ENCODE peak calls at places on chromosomes 6 and 20, in seven cellular contexts. One of them, this sample, is unnamed.

GRCh38 chr6:3209114-3210023 is 18.1 kb downstream of the TUBB2B start:
- DNase-seq in stomach: peak; percentile 36
- DNase-seq in endothelial cell of umbilical vein: no peak
- DNase-seq in heart left ventricle: peak; percentile 61
- DNase-seq in right lobe of liver: no peak
- DNase-seq in tibial nerve: no peak
- DNase-seq in breast epithelium: no peak
- DNase-seq in this sample: peak; percentile 47

GRCh38 chr6:80457044-80457933 is 350.8 kb downstream of the BCKDHB start:
- DNase-seq in breast epithelium: peak; percentile 67
- DNase-seq in right lobe of liver: peak; percentile 57
- DNase-seq in stomach: peak; percentile 60
- DNase-seq in tibial nerve: peak; percentile 27
- DNase-seq in endothelial cell of umbilical vein: peak; percentile 94
- DNase-seq in heart left ventricle: peak; percentile 82
- DNase-seq in this sample: peak; percentile 90

GRCh38 chr20:62338294-62338620 is 28.9 kb downstream of the LAMA5 start:
- DNase-seq in heart left ventricle: no peak
- DNase-seq in breast epithelium: no peak
- DNase-seq in right lobe of liver: no peak
- DNase-seq in endothelial cell of umbilical vein: no peak
- DNase-seq in tibial nerve: no peak
- DNase-seq in stomach: no peak
- DNase-seq in this sample: no peak

GRCh38 chr20:3446779-3447178 is 24.0 kb upstream of the ATRN start:
- DNase-seq in tibial nerve: no peak
- DNase-seq in heart left ventricle: no peak
- DNase-seq in stomach: no peak
- DNase-seq in right lobe of liver: no peak
- DNase-seq in endothelial cell of umbilical vein: no peak
- DNase-seq in breast epithelium: no peak
- DNase-seq in this sample: no peak

GRCh38 chr20:35721219-35721618 is 20.8 kb downstream of the RBM39 start:
- DNase-seq in endothelial cell of umbilical vein: no peak
- DNase-seq in right lobe of liver: no peak
- DNase-seq in stomach: no peak
- DNase-seq in heart left ventricle: no peak
- DNase-seq in breast epithelium: no peak
- DNase-seq in tibial nerve: no peak
- DNase-seq in this sample: no peak

GRCh38 chr6:39585641-39586040 is 139.6 kb downstream of the KIF6 start:
- DNase-seq in breast epithelium: no peak
- DNase-seq in right lobe of liver: no peak
- DNase-seq in tibial nerve: no peak
- DNase-seq in stomach: no peak
- DNase-seq in heart left ventricle: no peak
- DNase-seq in endothelial cell of umbilical vein: no peak
- DNase-seq in this sample: no peak

GRCh38 chr6:157944983-157945931 is 36.4 kb upstream of the SYNJ2 start:
- DNase-seq in right lobe of liver: no peak
- DNase-seq in endothelial cell of umbilical vein: no peak
- DNase-seq in breast epithelium: no peak
- DNase-seq in heart left ventricle: no peak
- DNase-seq in tibial nerve: no peak
- DNase-seq in stomach: no peak
- DNase-seq in this sample: no peak

GRCh38 chr6:68226460-68226859 is 408.6 kb upstream of the ADGRB3 start:
- DNase-seq in breast epithelium: no peak
- DNase-seq in right lobe of liver: no peak
- DNase-seq in tibial nerve: no peak
- DNase-seq in heart left ventricle: no peak
- DNase-seq in stomach: no peak
- DNase-seq in endothelial cell of umbilical vein: no peak
- DNase-seq in this sample: no peak

GRCh38 chr6:71419217-71419953 is 130.8 kb downstream of the OGFRL1 start:
- DNase-seq in right lobe of liver: peak; percentile 31
- DNase-seq in endothelial cell of umbilical vein: peak; percentile 36
- DNase-seq in stomach: no peak
- DNase-seq in tibial nerve: no peak
- DNase-seq in heart left ventricle: no peak
- DNase-seq in breast epithelium: peak; percentile 56
- DNase-seq in this sample: peak; percentile 7

GRCh38 chr6:110476046-110476849 is at the start of gene SLC22A16:
- DNase-seq in right lobe of liver: peak; percentile 22
- DNase-seq in breast epithelium: no peak
- DNase-seq in endothelial cell of umbilical vein: no peak
- DNase-seq in heart left ventricle: no peak
- DNase-seq in stomach: no peak
- DNase-seq in tibial nerve: no peak
- DNase-seq in this sample: peak; percentile 32

GRCh38 chr6:100460650-100461204 is 4.0 kb downstream of the SIM1 start:
- DNase-seq in endothelial cell of umbilical vein: peak; percentile 51
- DNase-seq in stomach: no peak
- DNase-seq in heart left ventricle: no peak
- DNase-seq in right lobe of liver: no peak
- DNase-seq in breast epithelium: no peak
- DNase-seq in tibial nerve: no peak
- DNase-seq in this sample: no peak

GRCh38 chr6:166955865-166956443 is 396 bp downstream of the RNASET2 start:
- DNase-seq in stomach: peak; percentile 48
- DNase-seq in endothelial cell of umbilical vein: no peak
- DNase-seq in right lobe of liver: peak; percentile 49
- DNase-seq in breast epithelium: no peak
- DNase-seq in heart left ventricle: no peak
- DNase-seq in tibial nerve: no peak
- DNase-seq in this sample: no peak

GRCh38 chr6:166954118-166954713 is 2.1 kb downstream of the RNASET2 start:
- DNase-seq in stomach: no peak
- DNase-seq in breast epithelium: no peak
- DNase-seq in endothelial cell of umbilical vein: no peak
- DNase-seq in tibial nerve: no peak
- DNase-seq in heart left ventricle: no peak
- DNase-seq in right lobe of liver: no peak
- DNase-seq in this sample: no peak

GRCh38 chr6:166956444-166957086 is at the start of gene RNASET2:
- DNase-seq in tibial nerve: peak; percentile 95
- DNase-seq in breast epithelium: peak; percentile 97
- DNase-seq in heart left ventricle: peak; percentile 97
- DNase-seq in right lobe of liver: peak; percentile 99
- DNase-seq in stomach: peak; percentile 99
- DNase-seq in endothelial cell of umbilical vein: peak; percentile 91
- DNase-seq in this sample: peak; percentile 98

GRCh38 chr6:166957087-166957804 is 896 bp upstream of the RNASET2 start:
- DNase-seq in endothelial cell of umbilical vein: no peak
- DNase-seq in right lobe of liver: peak; percentile 64
- DNase-seq in stomach: peak; percentile 61
- DNase-seq in heart left ventricle: peak; percentile 73
- DNase-seq in breast epithelium: no peak
- DNase-seq in tibial nerve: peak; percentile 26
- DNase-seq in this sample: peak; percentile 56

DNA sequence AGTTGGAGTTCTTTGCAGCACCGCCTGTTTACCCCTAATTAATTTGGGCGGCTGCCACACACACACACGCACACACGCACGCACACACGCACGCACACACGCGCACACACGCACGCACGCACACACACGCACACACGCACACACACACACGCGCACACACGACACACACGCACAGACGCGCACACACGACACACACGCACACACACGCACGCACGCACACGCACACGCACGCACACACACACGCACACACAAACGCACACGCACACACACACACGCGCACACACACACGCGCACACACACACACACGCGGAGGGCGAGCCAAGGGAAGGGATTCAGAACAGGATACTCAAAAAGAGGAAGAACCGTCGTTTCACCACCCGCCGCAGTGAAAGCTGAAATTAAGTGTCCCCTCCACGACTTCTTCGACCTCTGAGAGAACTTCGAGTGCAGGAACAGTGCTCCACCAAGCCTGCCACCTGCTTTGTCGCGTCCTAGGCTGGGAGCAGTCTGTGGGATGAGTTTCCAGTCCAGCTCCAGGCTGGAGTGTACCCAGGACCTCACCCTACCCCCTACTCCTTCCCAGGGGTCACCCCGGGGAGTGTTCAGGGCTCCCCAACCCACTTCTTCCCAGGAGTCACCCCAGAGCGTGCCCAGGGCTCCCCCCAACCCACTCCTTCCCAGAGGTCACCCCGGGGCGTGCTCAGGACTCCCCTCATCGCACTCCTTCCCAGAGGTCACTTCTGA is 1.1 kb downstream of the RNASET2 start:
- DNase-seq in stomach: peak; percentile 49
- DNase-seq in tibial nerve: no peak
- DNase-seq in heart left ventricle: peak; percentile 56
- DNase-seq in breast epithelium: no peak
- DNase-seq in endothelial cell of umbilical vein: no peak
- DNase-seq in right lobe of liver: peak; percentile 47
- DNase-seq in this sample: peak; percentile 56
- TF ChIP-seq POLR2A in stomach: no peak
- TF ChIP-seq POLR2A in tibial nerve: no peak
- TF ChIP-seq POLR2A in heart left ventricle: no peak
- TF ChIP-seq POLR2A in breast epithelium: no peak
- TF ChIP-seq POLR2A in endothelial cell of umbilical vein: no peak
- TF ChIP-seq POLR2A in right lobe of liver: no peak
- TF ChIP-seq POLR2A in this sample: no peak

GRCh38 chr6:52726193-52726542 is 37.1 kb downstream of the GSTA2 start:
- DNase-seq in endothelial cell of umbilical vein: no peak
- DNase-seq in stomach: no peak
- DNase-seq in right lobe of liver: no peak
- DNase-seq in breast epithelium: no peak
- DNase-seq in tibial nerve: no peak
- DNase-seq in heart left ventricle: no peak
- DNase-seq in this sample: no peak
- H3K4me1 ChIP-seq in endothelial cell of umbilical vein: no peaks in the 10 kb centered on the region
- H3K4me1 ChIP-seq in stomach: peaks cover 27% of the 10 kb centered on the region
- H3K4me1 ChIP-seq in right lobe of liver: no peaks in the 10 kb centered on the region
- H3K4me1 ChIP-seq in breast epithelium: no peaks in the 10 kb centered on the region
- H3K4me1 ChIP-seq in tibial nerve: peaks cover 15% of the 10 kb centered on the region
- H3K4me1 ChIP-seq in heart left ventricle: no peaks in the 10 kb centered on the region
- H3K4me1 ChIP-seq in this sample: peaks cover 10% of the 10 kb centered on the region

DNA sequence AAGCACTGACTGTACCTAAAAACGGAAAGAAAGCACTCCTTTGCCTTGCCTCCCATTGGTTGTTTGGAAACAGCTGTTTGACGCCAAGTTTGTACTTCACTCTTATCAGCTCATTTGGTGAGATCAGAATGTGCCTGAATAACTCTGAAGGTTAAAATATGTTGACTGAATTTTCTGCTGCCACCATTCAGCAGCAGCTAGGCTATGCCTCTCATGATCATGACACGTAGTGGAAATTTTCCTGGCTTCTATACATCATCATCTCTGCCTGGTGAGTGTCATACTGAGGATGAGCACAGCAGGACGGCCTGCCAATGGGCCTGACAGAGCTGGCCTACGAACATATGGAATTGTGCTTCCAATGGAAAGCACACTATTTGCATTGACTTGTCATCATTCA is 704.9 kb upstream of the CITED2 start:
- DNase-seq in breast epithelium: no peak
- DNase-seq in right lobe of liver: peak; percentile 14
- DNase-seq in endothelial cell of umbilical vein: peak; percentile 30
- DNase-seq in heart left ventricle: peak; percentile 65
- DNase-seq in tibial nerve: no peak
- DNase-seq in stomach: peak; percentile 26
- DNase-seq in this sample: peak; percentile 65
- TF ChIP-seq POLR2A in breast epithelium: no peak
- TF ChIP-seq POLR2A in right lobe of liver: no peak
- TF ChIP-seq POLR2A in endothelial cell of umbilical vein: no peak
- TF ChIP-seq POLR2A in heart left ventricle: peak; percentile 40
- TF ChIP-seq POLR2A in tibial nerve: no peak
- TF ChIP-seq POLR2A in stomach: no peak
- TF ChIP-seq POLR2A in this sample: no peak

GRCh38 chr6:154538664-154539235 is 28.3 kb upstream of the CNKSR3 start:
- DNase-seq in right lobe of liver: no peak
- DNase-seq in endothelial cell of umbilical vein: no peak
- DNase-seq in tibial nerve: no peak
- DNase-seq in heart left ventricle: no peak
- DNase-seq in stomach: no peak
- DNase-seq in breast epithelium: no peak
- DNase-seq in this sample: no peak
- H3K4me1 ChIP-seq in right lobe of liver: no peaks in the 10 kb centered on the region
- H3K4me1 ChIP-seq in endothelial cell of umbilical vein: no peaks in the 10 kb centered on the region
- H3K4me1 ChIP-seq in tibial nerve: no peaks in the 10 kb centered on the region
- H3K4me1 ChIP-seq in heart left ventricle: no peaks in the 10 kb centered on the region
- H3K4me1 ChIP-seq in stomach: no peaks in the 10 kb centered on the region
- H3K4me1 ChIP-seq in breast epithelium: no peaks in the 10 kb centered on the region
- H3K4me1 ChIP-seq in this sample: no peaks in the 10 kb centered on the region

GRCh38 chr20:47777220-47777619 is 8.1 kb downstream of the SULF2 start:
- DNase-seq in breast epithelium: no peak
- DNase-seq in right lobe of liver: no peak
- DNase-seq in endothelial cell of umbilical vein: no peak
- DNase-seq in tibial nerve: no peak
- DNase-seq in heart left ventricle: no peak
- DNase-seq in stomach: no peak
- DNase-seq in this sample: no peak

GRCh38 chr20:47773381-47773786 is 11.9 kb downstream of the SULF2 start:
- DNase-seq in stomach: peak; percentile 39
- DNase-seq in endothelial cell of umbilical vein: peak; percentile 78
- DNase-seq in right lobe of liver: no peak
- DNase-seq in tibial nerve: no peak
- DNase-seq in breast epithelium: no peak
- DNase-seq in heart left ventricle: peak; percentile 75
- DNase-seq in this sample: no peak

GRCh38 chr20:47775039-47775438 is 10.2 kb downstream of the SULF2 start:
- DNase-seq in heart left ventricle: no peak
- DNase-seq in endothelial cell of umbilical vein: no peak
- DNase-seq in right lobe of liver: no peak
- DNase-seq in breast epithelium: no peak
- DNase-seq in tibial nerve: no peak
- DNase-seq in stomach: no peak
- DNase-seq in this sample: no peak

GRCh38 chr20:47776639-47777038 is 8.6 kb downstream of the SULF2 start:
- DNase-seq in heart left ventricle: no peak
- DNase-seq in tibial nerve: no peak
- DNase-seq in right lobe of liver: no peak
- DNase-seq in stomach: no peak
- DNase-seq in endothelial cell of umbilical vein: no peak
- DNase-seq in breast epithelium: no peak
- DNase-seq in this sample: no peak

DNA sequence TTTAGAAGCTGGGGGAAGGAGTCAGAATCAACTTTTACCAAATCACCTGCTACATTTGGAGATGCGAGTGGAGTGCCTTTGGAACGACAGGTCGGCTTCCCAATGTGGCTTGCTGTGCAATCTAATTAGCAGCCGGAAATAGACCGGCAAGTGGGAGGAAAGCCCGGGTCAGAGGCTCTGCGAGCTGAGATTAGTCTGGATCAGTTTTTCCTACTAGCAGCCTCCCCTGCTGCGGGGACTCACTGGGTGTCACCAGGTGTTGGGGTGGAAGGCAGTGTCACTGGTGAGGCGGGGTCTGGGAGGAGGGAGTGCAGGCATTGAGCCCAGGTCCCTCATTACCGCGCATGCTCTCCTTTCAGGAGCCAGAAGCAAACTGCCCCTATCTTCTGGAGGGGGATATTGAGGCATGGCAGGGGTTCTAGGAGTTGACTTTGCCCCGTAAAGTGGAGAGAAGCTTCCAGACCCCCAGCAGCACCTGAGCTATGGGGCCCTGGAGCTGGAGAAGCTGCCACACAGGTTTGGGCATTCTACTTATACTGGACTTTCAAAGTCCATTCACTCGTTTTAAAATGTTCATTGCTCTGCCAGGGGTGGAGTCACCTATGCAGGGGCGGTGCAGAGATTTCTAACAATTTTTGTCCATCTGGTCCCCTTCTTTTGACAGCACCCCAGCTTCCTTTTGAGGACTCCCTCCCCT is 11.1 kb downstream of the SULF2 start:
- DNase-seq in endothelial cell of umbilical vein: peak; percentile 60
- DNase-seq in heart left ventricle: peak; percentile 41
- DNase-seq in tibial nerve: no peak
- DNase-seq in right lobe of liver: no peak
- DNase-seq in breast epithelium: no peak
- DNase-seq in stomach: peak; percentile 46
- DNase-seq in this sample: no peak
- TF ChIP-seq POLR2A in endothelial cell of umbilical vein: no peak
- TF ChIP-seq POLR2A in heart left ventricle: no peak
- TF ChIP-seq POLR2A in tibial nerve: no peak
- TF ChIP-seq POLR2A in right lobe of liver: no peak
- TF ChIP-seq POLR2A in breast epithelium: no peak
- TF ChIP-seq POLR2A in stomach: no peak
- TF ChIP-seq POLR2A in this sample: no peak

This sample was measured in adrenal gland.